ENCODE peak calls at places on chromosomes 4 and X, in ten cellular contexts. S, N, Z, A, B, D, U, K, R and O are unnamed samples.

GRCh38 chr4:84481077-84481878 is 17.8 kb downstream of the NKX6-1 start:
- DNase-seq in U (no peak), D (no peak), Z (no peak), N (no peak), A (no peak), B (no peak), K (no peak), S (no peak), R (no peak), O (no peak)

GRCh38 chr4:158811216-158811540 is 42.4 kb downstream of the FNIP2 start:
- DNase-seq in R (no peak), S (no peak), Z (no peak), U (no peak), K (no peak), A (no peak), D (no peak), B (no peak), N (no peak), O (no peak)

GRCh38 chrX:147900349-147900748 is 11.4 kb upstream of the FMR1 start:
- DNase-seq in K (peak), S (no peak), N (no peak), U (no peak), B (no peak), A (no peak), Z (no peak), D (no peak), R (no peak), O (no peak)

GRCh38 chr4:10045481-10045880 is 24.2 kb upstream of the SLC2A9 start:
- DNase-seq in R (no peak), A (no peak), B (no peak), Z (peak), U (no peak), K (peak), D (no peak), S (no peak), N (no peak), O (no peak)

GRCh38 chr4:123104275-123104674 is 181.9 kb upstream of the NUDT6 start:
- DNase-seq in D (no peak), S (no peak), A (no peak), R (no peak), Z (no peak), K (no peak), N (no peak), U (no peak), B (peak), O (no peak)

GRCh38 chrX:150258176-150258425 is 105.0 kb upstream of the MAMLD1 start:
- DNase-seq in N (no peak), U (no peak), K (no peak), A (no peak), D (no peak), R (no peak), B (no peak), S (no peak), Z (no peak), O (no peak)

GRCh38 chr4:113683143-113683542 is 78.4 kb downstream of the CAMK2D start:
- DNase-seq in N (no peak), D (peak), B (no peak), S (no peak), R (peak), K (no peak), Z (no peak), A (no peak), U (peak), O (no peak)

GRCh38 chrX:103889216-103889615 is 57.2 kb upstream of the RAB9B start:
- DNase-seq in B (peak), N (no peak), K (no peak), S (no peak), D (no peak), A (no peak), R (no peak), U (no peak), Z (no peak), O (no peak)

GRCh38 chrX:150052226-150052625 is 113.9 kb upstream of the EOLA2 start:
- DNase-seq in D (no peak), U (no peak), R (no peak), N (no peak), Z (no peak), K (no peak), B (no peak), A (no peak), S (no peak), O (no peak)

GRCh38 chr4:181821039-181822004 is 421.9 kb upstream of the TENM3 start:
- DNase-seq in D (no peak), U (no peak), Z (no peak), S (no peak), K (peak), B (peak), R (no peak), N (no peak), A (no peak), O (no peak)

GRCh38 chr4:157005193-157005592 is 33.6 kb upstream of the PDGFC start:
- DNase-seq in N (peak), Z (no peak), R (no peak), S (no peak), K (no peak), A (no peak), U (no peak), D (no peak), B (no peak), O (no peak)

GRCh38 chr4:7705602-7706001 is 234.1 kb downstream of the AFAP1 start:
- DNase-seq in D (no peak), A (no peak), K (no peak), R (no peak), U (no peak), Z (no peak), S (no peak), B (no peak), N (no peak), O (no peak)

GRCh38 chr4:30866907-30867306 is 146.7 kb downstream of the PCDH7 start:
- DNase-seq in S (no peak), U (no peak), N (no peak), A (no peak), K (peak), B (no peak), R (no peak), D (no peak), Z (no peak), O (no peak)